ENCODE peak calls at places on chromosomes 5 and 9, in six cellular contexts. U, I, O, T, C and S are unnamed samples.

GRCh38 chr5:118115791-118116190 is 872.6 kb downstream of the DTWD2 start:
- DNase-seq in C (no peak), U (no peak), O (no peak), I (no peak), T (no peak), S (no peak)

GRCh38 chr9:98808411-98808815 is 943 bp downstream of the GALNT12 start:
- DNase-seq in I (no peak), O (no peak), T (peak), C (no peak), U (no peak), S (no peak)

GRCh38 chr5:7844901-7845300 is 6.0 kb downstream of the CFAP90 start:
- DNase-seq in O (no peak), I (no peak), T (no peak), C (no peak), U (no peak), S (no peak)

GRCh38 chr5:154273028-154273617 is 82.6 kb downstream of the GALNT10 start:
- DNase-seq in C (peak), O (no peak), U (no peak), I (no peak), T (no peak), S (no peak)

GRCh38 chr5:89900346-89900745 is 509.2 kb downstream of the CETN3 start:
- DNase-seq in T (no peak), O (no peak), U (no peak), I (no peak), C (no peak), S (no peak)

GRCh38 chr9:117783828-117784227 is 79.6 kb downstream of the TLR4 start:
- DNase-seq in C (peak), I (peak), U (no peak), T (no peak), O (no peak), S (no peak)

GRCh38 chr5:148858106-148858505 is 31.7 kb downstream of the ADRB2 start:
- DNase-seq in O (no peak), C (no peak), T (no peak), U (no peak), I (no peak), S (no peak)

GRCh38 chr5:179875741-179876667 is 17.4 kb upstream of the MRNIP start:
- DNase-seq in C (no peak), O (no peak), I (no peak), T (no peak), U (no peak), S (no peak)

GRCh38 chr9:92324889-92325268 is 271 bp downstream of the NOL8 start:
- DNase-seq in O (no peak), U (no peak), T (peak), C (peak), I (peak), S (no peak)